ENCODE peak calls at places on chromosome 4, in seven cellular contexts. One of them, this sample, is unnamed.

GRCh38 chr4:158805628-158806471 is 37.0 kb downstream of the FNIP2 start:
- DNase-seq in psoas muscle: no peak
- DNase-seq in testis: no peak
- DNase-seq in pancreas: no peak
- DNase-seq in CD8-positive, alpha-beta memory T cell: no peak
- DNase-seq in right lobe of liver: no peak
- DNase-seq in cardiac muscle cell: no peak
- DNase-seq in this sample: peak

GRCh38 chr4:145554691-145555090 is 64.5 kb upstream of the MMAA start:
- DNase-seq in psoas muscle: no peak
- DNase-seq in cardiac muscle cell: no peak
- DNase-seq in testis: no peak
- DNase-seq in right lobe of liver: no peak
- DNase-seq in pancreas: no peak
- DNase-seq in CD8-positive, alpha-beta memory T cell: no peak
- DNase-seq in this sample: no peak

GRCh38 chr4:44121210-44121609 is 327.4 kb downstream of the KCTD8 start:
- DNase-seq in CD8-positive, alpha-beta memory T cell: no peak
- DNase-seq in pancreas: no peak
- DNase-seq in cardiac muscle cell: no peak
- DNase-seq in right lobe of liver: no peak
- DNase-seq in psoas muscle: no peak
- DNase-seq in testis: no peak
- DNase-seq in this sample: no peak

GRCh38 chr4:145879598-145879997 is 59.0 kb downstream of the ZNF827 start:
- DNase-seq in right lobe of liver: no peak
- DNase-seq in psoas muscle: no peak
- DNase-seq in pancreas: no peak
- DNase-seq in cardiac muscle cell: peak
- DNase-seq in testis: no peak
- DNase-seq in CD8-positive, alpha-beta memory T cell: no peak
- DNase-seq in this sample: no peak

GRCh38 chr4:88752076-88752463 is 54.4 kb upstream of the NAP1L5 start:
- DNase-seq in cardiac muscle cell: no peak
- DNase-seq in pancreas: no peak
- DNase-seq in psoas muscle: no peak
- DNase-seq in testis: no peak
- DNase-seq in right lobe of liver: no peak
- DNase-seq in CD8-positive, alpha-beta memory T cell: no peak
- DNase-seq in this sample: no peak

GRCh38 chr4:78692815-78693156 is 83.4 kb upstream of the BMP2K start:
- DNase-seq in psoas muscle: no peak
- DNase-seq in right lobe of liver: no peak
- DNase-seq in cardiac muscle cell: no peak
- DNase-seq in pancreas: no peak
- DNase-seq in CD8-positive, alpha-beta memory T cell: no peak
- DNase-seq in testis: no peak
- DNase-seq in this sample: no peak

GRCh38 chr4:184826315-184827266 is 823 bp upstream of the ACSL1 start:
- DNase-seq in right lobe of liver: no peak
- DNase-seq in cardiac muscle cell: peak
- DNase-seq in pancreas: no peak
- DNase-seq in CD8-positive, alpha-beta memory T cell: peak
- DNase-seq in testis: peak
- DNase-seq in psoas muscle: peak
- DNase-seq in this sample: no peak

GRCh38 chr4:89308161-89308500 is 531 bp upstream of the GPRIN3 start:
- DNase-seq in cardiac muscle cell: no peak
- DNase-seq in CD8-positive, alpha-beta memory T cell: no peak
- DNase-seq in right lobe of liver: no peak
- DNase-seq in psoas muscle: no peak
- DNase-seq in testis: no peak
- DNase-seq in pancreas: no peak
- DNase-seq in this sample: no peak

GRCh38 chr4:118337954-118338353 is 14.8 kb downstream of the PRSS12 start:
- DNase-seq in cardiac muscle cell: no peak
- DNase-seq in psoas muscle: no peak
- DNase-seq in pancreas: no peak
- DNase-seq in testis: no peak
- DNase-seq in right lobe of liver: no peak
- DNase-seq in CD8-positive, alpha-beta memory T cell: no peak
- DNase-seq in this sample: no peak

GRCh38 chr4:129223955-129224354 is 128.0 kb downstream of the C4orf33 start:
- DNase-seq in CD8-positive, alpha-beta memory T cell: no peak
- DNase-seq in pancreas: no peak
- DNase-seq in cardiac muscle cell: no peak
- DNase-seq in right lobe of liver: no peak
- DNase-seq in testis: peak
- DNase-seq in psoas muscle: no peak
- DNase-seq in this sample: no peak

GRCh38 chr4:145231906-145232700 is 51.7 kb upstream of the OTUD4 start:
- DNase-seq in testis: no peak
- DNase-seq in cardiac muscle cell: peak
- DNase-seq in CD8-positive, alpha-beta memory T cell: no peak
- DNase-seq in pancreas: no peak
- DNase-seq in psoas muscle: no peak
- DNase-seq in right lobe of liver: no peak
- DNase-seq in this sample: no peak

GRCh38 chr4:133320576-133321170 is 171.6 kb downstream of the PCDH10 start:
- DNase-seq in psoas muscle: no peak
- DNase-seq in right lobe of liver: no peak
- DNase-seq in cardiac muscle cell: peak
- DNase-seq in CD8-positive, alpha-beta memory T cell: no peak
- DNase-seq in pancreas: no peak
- DNase-seq in testis: peak
- DNase-seq in this sample: no peak

GRCh38 chr4:141802324-141802723 is 165.9 kb downstream of the IL15 start:
- DNase-seq in right lobe of liver: no peak
- DNase-seq in CD8-positive, alpha-beta memory T cell: no peak
- DNase-seq in pancreas: no peak
- DNase-seq in testis: no peak
- DNase-seq in psoas muscle: no peak
- DNase-seq in cardiac muscle cell: peak
- DNase-seq in this sample: no peak

GRCh38 chr4:9792381-9792780 is 10.9 kb downstream of the DRD5 start:
- DNase-seq in pancreas: no peak
- DNase-seq in right lobe of liver: no peak
- DNase-seq in psoas muscle: no peak
- DNase-seq in cardiac muscle cell: no peak
- DNase-seq in CD8-positive, alpha-beta memory T cell: no peak
- DNase-seq in testis: no peak
- DNase-seq in this sample: no peak

GRCh38 chr4:159487284-159487747 is 384.4 kb downstream of the RAPGEF2 start:
- DNase-seq in CD8-positive, alpha-beta memory T cell: peak
- DNase-seq in psoas muscle: no peak
- DNase-seq in pancreas: peak
- DNase-seq in cardiac muscle cell: peak
- DNase-seq in testis: peak
- DNase-seq in right lobe of liver: peak
- DNase-seq in this sample: peak

DNA sequence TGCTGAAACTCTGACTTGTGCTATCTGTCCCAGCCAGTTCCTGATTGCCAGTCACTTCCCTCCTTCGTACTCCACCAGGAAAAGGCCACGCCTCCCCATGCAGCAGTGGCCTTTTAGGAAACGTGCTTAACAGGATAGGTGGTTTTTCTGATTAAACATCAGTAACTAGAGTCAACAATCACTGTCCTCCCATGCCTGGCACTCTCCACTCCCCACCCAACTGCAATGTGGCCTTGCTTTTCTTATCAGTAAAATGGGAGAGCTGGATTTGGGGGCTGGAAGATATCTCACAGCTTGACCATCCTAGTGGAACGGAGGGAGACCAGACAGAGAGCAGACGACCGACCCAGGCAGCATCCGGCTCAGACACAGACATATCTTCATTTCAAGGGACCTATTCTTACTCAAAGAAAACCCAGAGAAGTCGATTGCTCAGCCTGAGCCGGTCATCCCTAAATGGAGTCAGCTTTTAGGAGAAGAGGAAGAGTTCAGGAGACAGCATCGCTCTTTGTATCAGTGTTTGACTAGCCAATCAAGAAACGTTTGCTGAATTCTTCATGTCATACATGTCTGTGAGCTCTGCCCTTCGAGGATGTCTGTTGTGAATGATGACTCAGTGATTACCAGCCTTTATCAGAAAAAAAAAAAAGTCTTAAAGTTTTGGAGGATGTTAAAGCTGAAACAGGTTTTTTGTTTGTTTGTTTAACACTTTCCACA is 12.7 kb upstream of the UBA6 start:
- DNase-seq in psoas muscle: no peak
- DNase-seq in CD8-positive, alpha-beta memory T cell: no peak
- DNase-seq in cardiac muscle cell: peak
- DNase-seq in testis: no peak
- DNase-seq in right lobe of liver: no peak
- DNase-seq in pancreas: no peak
- DNase-seq in this sample: no peak
- H3K27ac ChIP-seq in psoas muscle: no peak
- H3K27ac ChIP-seq in CD8-positive, alpha-beta memory T cell: peak
- H3K27ac ChIP-seq in cardiac muscle cell: no peak
- H3K27ac ChIP-seq in testis: no peak
- H3K27ac ChIP-seq in right lobe of liver: no peak
- H3K27ac ChIP-seq in pancreas: no peak
- H3K27ac ChIP-seq in this sample: peak

GRCh38 chr4:183766140-183766539 is 107.0 kb downstream of the TRAPPC11 start:
- DNase-seq in testis: no peak
- DNase-seq in psoas muscle: no peak
- DNase-seq in cardiac muscle cell: no peak
- DNase-seq in CD8-positive, alpha-beta memory T cell: no peak
- DNase-seq in pancreas: no peak
- DNase-seq in right lobe of liver: no peak
- DNase-seq in this sample: no peak
- H3K27ac ChIP-seq in testis: no peak
- H3K27ac ChIP-seq in psoas muscle: peak
- H3K27ac ChIP-seq in cardiac muscle cell: no peak
- H3K27ac ChIP-seq in CD8-positive, alpha-beta memory T cell: no peak
- H3K27ac ChIP-seq in pancreas: no peak
- H3K27ac ChIP-seq in right lobe of liver: no peak
- H3K27ac ChIP-seq in this sample: no peak

DNA sequence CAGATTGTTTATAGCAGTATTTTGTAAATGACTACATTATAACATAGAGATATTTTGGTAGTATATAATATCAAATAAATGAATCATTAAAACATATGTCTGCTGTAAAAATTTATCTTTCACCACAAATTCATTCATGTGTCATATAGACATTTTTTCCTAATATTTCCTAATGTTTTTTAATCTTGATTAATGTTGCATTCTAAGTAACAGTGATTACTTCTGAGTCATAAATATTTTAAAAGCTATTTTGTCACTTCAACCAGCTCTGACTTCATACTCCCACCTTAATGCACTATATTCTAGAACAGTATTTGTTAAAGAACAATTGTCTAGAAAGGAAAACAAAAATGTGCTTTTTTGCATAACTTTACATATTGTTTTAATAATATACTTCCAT is 904.6 kb downstream of the CCSER1 start:
- DNase-seq in pancreas: no peak
- DNase-seq in right lobe of liver: no peak
- DNase-seq in cardiac muscle cell: no peak
- DNase-seq in testis: no peak
- DNase-seq in CD8-positive, alpha-beta memory T cell: no peak
- DNase-seq in psoas muscle: no peak
- DNase-seq in this sample: no peak
- H3K27ac ChIP-seq in pancreas: no peak
- H3K27ac ChIP-seq in right lobe of liver: no peak
- H3K27ac ChIP-seq in cardiac muscle cell: no peak
- H3K27ac ChIP-seq in testis: no peak
- H3K27ac ChIP-seq in CD8-positive, alpha-beta memory T cell: no peak
- H3K27ac ChIP-seq in psoas muscle: no peak
- H3K27ac ChIP-seq in this sample: no peak

GRCh38 chr4:1447676-1448588 is 41.7 kb upstream of the NKX1-1 start:
- DNase-seq in testis: peak
- DNase-seq in cardiac muscle cell: no peak
- DNase-seq in CD8-positive, alpha-beta memory T cell: no peak
- DNase-seq in pancreas: no peak
- DNase-seq in psoas muscle: no peak
- DNase-seq in right lobe of liver: peak
- DNase-seq in this sample: no peak

GRCh38 chr4:1449833-1450741 is 43.8 kb upstream of the NKX1-1 start:
- DNase-seq in cardiac muscle cell: no peak
- DNase-seq in CD8-positive, alpha-beta memory T cell: no peak
- DNase-seq in right lobe of liver: peak
- DNase-seq in pancreas: no peak
- DNase-seq in testis: no peak
- DNase-seq in psoas muscle: no peak
- DNase-seq in this sample: no peak

GRCh38 chr4:1451106-1451751 is 45.0 kb upstream of the NKX1-1 start:
- DNase-seq in CD8-positive, alpha-beta memory T cell: no peak
- DNase-seq in pancreas: no peak
- DNase-seq in testis: no peak
- DNase-seq in right lobe of liver: no peak
- DNase-seq in cardiac muscle cell: no peak
- DNase-seq in psoas muscle: no peak
- DNase-seq in this sample: no peak

GRCh38 chr4:1448589-1449420 is 42.6 kb upstream of the NKX1-1 start:
- DNase-seq in pancreas: no peak
- DNase-seq in testis: no peak
- DNase-seq in CD8-positive, alpha-beta memory T cell: no peak
- DNase-seq in psoas muscle: no peak
- DNase-seq in cardiac muscle cell: no peak
- DNase-seq in right lobe of liver: peak
- DNase-seq in this sample: no peak

DNA sequence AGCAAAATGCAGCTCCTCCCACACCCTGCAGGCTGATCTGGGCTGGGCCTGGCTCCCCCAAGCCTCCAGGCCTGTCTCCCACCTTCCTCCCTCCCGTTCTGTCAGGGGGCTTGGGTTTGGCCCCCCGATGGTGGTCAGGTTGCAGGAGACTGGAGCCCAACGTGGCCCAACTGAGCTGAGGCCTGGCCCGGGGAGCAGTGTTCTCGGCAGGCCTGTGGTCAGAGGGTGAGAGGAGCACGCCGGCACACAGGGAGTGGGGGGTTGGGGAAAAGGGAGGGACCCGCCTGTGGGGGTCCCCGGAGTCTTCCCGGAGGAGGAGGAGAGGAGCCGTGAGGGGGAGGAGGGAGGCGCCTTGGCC is 43.2 kb upstream of the NKX1-1 start:
- DNase-seq in right lobe of liver: no peak
- DNase-seq in psoas muscle: no peak
- DNase-seq in pancreas: no peak
- DNase-seq in CD8-positive, alpha-beta memory T cell: no peak
- DNase-seq in testis: no peak
- DNase-seq in cardiac muscle cell: no peak
- DNase-seq in this sample: no peak
- H3K27ac ChIP-seq in right lobe of liver: no peak
- H3K27ac ChIP-seq in psoas muscle: no peak
- H3K27ac ChIP-seq in pancreas: no peak
- H3K27ac ChIP-seq in CD8-positive, alpha-beta memory T cell: no peak
- H3K27ac ChIP-seq in testis: no peak
- H3K27ac ChIP-seq in cardiac muscle cell: no peak
- H3K27ac ChIP-seq in this sample: no peak

This sample was measured in epithelial cell of prostate.